ENCODE peak calls at places on chromosomes 16 and 17, in seven cellular contexts. B, H, S, X, F, P and A are unnamed samples.

GRCh38 chr17:57721967-57722703 is 23.0 kb downstream of the CCDC182 start:
- DNase-seq in H (no peak), B (no peak), F (no peak), P (no peak), S (no peak), X (no peak), A (no peak)

GRCh38 chr17:79843917-79844815 is 4.9 kb upstream of the CBX4 start:
- DNase-seq in P (peak), B (peak), H (no peak), X (no peak), F (peak), S (no peak), A (no peak)

GRCh38 chr17:7935859-7936258 is 3.9 kb downstream of the CNTROB start:
- DNase-seq in F (no peak), S (no peak), X (no peak), P (no peak), B (no peak), H (no peak), A (no peak)

GRCh38 chr16:29710227-29711219 is 31.5 kb downstream of the QPRT start:
- DNase-seq in S (no peak), F (peak), P (peak), B (peak), H (peak), X (no peak), A (peak)

GRCh38 chr16:89633064-89633631 is 19.7 kb downstream of the DPEP1 start:
- DNase-seq in X (no peak), P (no peak), B (no peak), H (no peak), F (no peak), S (no peak), A (no peak)

GRCh38 chr17:76370261-76370993 is 14.0 kb upstream of the SPHK1 start:
- DNase-seq in F (no peak), H (peak), X (peak), S (no peak), P (peak), B (peak), A (no peak)

GRCh38 chr16:65658339-65659275 is 536.7 kb upstream of the CDH11 start:
- DNase-seq in S (no peak), B (no peak), X (peak), P (no peak), H (peak), F (no peak), A (no peak)

GRCh38 chr17:65953316-65954147 is 238.4 kb downstream of the CEP112 start:
- DNase-seq in S (no peak), B (no peak), P (no peak), F (peak), X (no peak), H (no peak), A (no peak)

GRCh38 chr17:40901981-40902862 is 17.2 kb upstream of the KRT20 start:
- DNase-seq in P (no peak), S (no peak), X (no peak), H (peak), B (no peak), F (no peak), A (peak)

GRCh38 chr17:69858460-69858859 is 216.6 kb upstream of the KCNJ16 start:
- DNase-seq in S (no peak), P (no peak), B (no peak), X (no peak), H (no peak), F (no peak), A (no peak)

GRCh38 chr17:40846515-40847155 is 20.4 kb downstream of the KRT12 start:
- DNase-seq in S (no peak), F (no peak), H (no peak), B (no peak), X (no peak), P (no peak), A (no peak)

GRCh38 chr16:55439101-55439690 is 39.8 kb upstream of the MMP2 start:
- DNase-seq in X (peak), S (no peak), F (no peak), P (no peak), H (no peak), B (no peak), A (no peak)

GRCh38 chr16:66984902-66985311 is 3.5 kb upstream of the CES4A start:
- DNase-seq in F (no peak), H (no peak), S (no peak), X (no peak), B (no peak), P (no peak), A (no peak)

GRCh38 chr17:45408611-45409421 is 23.9 kb downstream of the ARHGAP27 start:
- DNase-seq in S (no peak), F (no peak), P (no peak), H (no peak), B (no peak), X (no peak), A (no peak)
- H3K4me3 ChIP-seq in S (peak), F (no peak), P (peak), H (no peak), B (no peak), X (no peak), A (no peak)

GRCh38 chr16:81445143-81445922 is 725 bp downstream of the CMIP start:
- DNase-seq in F (peak), X (peak), P (peak), H (no peak), B (peak), S (no peak), A (no peak)
- TF ChIP-seq CTCF in F (no peak), X (no peak), P (peak), H (peak), B (no peak), S (peak), A (no peak)

DNA sequence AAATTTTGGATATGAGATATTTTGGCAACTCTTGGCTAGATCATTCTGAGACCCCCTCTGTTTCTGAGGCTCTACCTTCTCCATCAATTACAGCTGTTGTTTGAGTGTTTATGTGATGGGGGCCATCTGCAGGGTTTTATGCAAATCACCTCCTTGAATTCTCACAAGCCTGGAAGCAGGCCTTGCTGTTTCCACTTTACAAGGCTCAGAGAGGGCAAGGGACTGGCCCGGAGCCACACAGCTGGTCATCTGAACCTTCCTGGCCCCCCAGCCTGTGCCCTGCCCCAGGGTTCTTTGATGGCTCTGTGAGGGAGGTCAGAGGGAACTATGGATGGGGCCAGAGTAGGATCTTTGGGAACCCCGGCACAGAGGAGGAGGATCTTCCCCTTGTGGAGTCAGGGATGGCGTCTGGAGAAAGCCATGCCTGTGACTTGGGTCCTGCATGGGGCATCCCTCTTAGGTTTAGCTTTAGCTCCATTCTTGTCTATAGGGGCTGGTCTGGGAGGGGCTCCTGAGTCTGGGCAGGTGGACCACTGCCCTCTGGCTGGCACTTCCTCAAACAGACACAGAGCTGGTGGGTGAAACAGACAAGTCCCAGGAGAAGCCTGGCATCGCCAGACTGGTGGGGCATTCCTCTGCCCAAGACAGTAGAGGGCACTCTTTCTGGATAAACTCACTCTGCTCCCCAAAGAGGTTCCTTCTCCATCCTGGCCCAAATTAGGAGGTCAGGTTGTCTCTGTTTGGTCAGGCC is 26.2 kb downstream of the IL21R start:
- DNase-seq in H (no peak), X (peak), S (no peak), P (no peak), F (no peak), B (no peak), A (no peak)
- H3K4me3 ChIP-seq in H (no peak), X (no peak), S (peak), P (no peak), F (no peak), B (no peak), A (no peak)

GRCh38 chr17:43916385-43916784 is 9.0 kb upstream of the MPP2 start:
- DNase-seq in X (no peak), F (no peak), B (no peak), H (no peak), P (no peak), S (no peak), A (no peak)
- TF ChIP-seq CTCF in X (no peak), F (no peak), B (no peak), H (no peak), P (no peak), S (peak), A (no peak)

DNA sequence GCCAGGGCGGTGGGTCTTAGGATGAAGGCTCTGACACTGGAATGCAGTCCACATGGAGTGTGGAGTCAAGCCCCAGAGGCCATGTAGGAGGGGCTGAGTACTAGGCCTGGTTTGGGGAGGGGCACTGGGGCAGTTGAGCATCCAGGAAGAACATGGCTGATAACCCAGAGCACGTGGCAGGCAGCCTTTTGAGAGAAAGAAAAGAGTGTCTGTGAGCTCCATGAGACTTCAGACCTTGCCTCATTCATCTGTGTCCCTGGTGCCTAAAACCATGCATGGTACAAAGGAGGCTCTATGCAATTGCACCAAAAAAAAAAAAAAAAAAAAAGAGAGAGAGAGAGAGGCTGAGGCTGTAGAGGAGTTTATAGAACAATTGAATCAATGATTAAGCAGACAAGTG is 14.6 kb downstream of the SLC46A1 start:
- DNase-seq in H (no peak), F (no peak), B (no peak), P (no peak), X (no peak), S (no peak), A (no peak)
- H3K4me3 ChIP-seq in H (no peak), F (no peak), B (no peak), P (no peak), X (no peak), S (no peak), A (no peak)

GRCh38 chr17:56000411-56000810 is 152.9 kb upstream of the ANKFN1 start:
- DNase-seq in X (no peak), P (no peak), B (no peak), S (no peak), H (no peak), F (no peak), A (no peak)

GRCh38 chr17:55996826-55997225 is 156.4 kb upstream of the ANKFN1 start:
- DNase-seq in F (no peak), P (no peak), H (no peak), S (no peak), B (no peak), X (no peak), A (no peak)
- TF ChIP-seq CTCF in F (no peak), P (no peak), H (no peak), S (peak), B (no peak), X (no peak), A (peak)

GRCh38 chr16:80997139-80997798 is 9.4 kb downstream of the CMC2 start:
- DNase-seq in S (no peak), H (no peak), B (no peak), P (no peak), X (no peak), F (no peak), A (peak)
- H3K4me3 ChIP-seq in S (peak), H (no peak), B (no peak), P (peak), X (no peak), F (no peak), A (no peak)